ENCODE peak calls at places on chromosomes 4 and X, in four cellular contexts. One of them, this sample, is unnamed.

GRCh38 chrX:39689374-39690104 is 408.2 kb downstream of the BCOR start:
- DNase-seq in NCI-H345: no peak
- DNase-seq in dermis blood vessel endothelial cell: no peak
- DNase-seq in NCI-H1436: no peak
- DNase-seq in this sample: no peak

GRCh38 chr4:159593651-159594050 is 490.8 kb downstream of the RAPGEF2 start:
- DNase-seq in dermis blood vessel endothelial cell: no peak
- DNase-seq in NCI-H345: no peak
- DNase-seq in NCI-H1436: no peak
- DNase-seq in this sample: no peak

GRCh38 chr4:166165829-166166420 is 292.9 kb downstream of the TLL1 start:
- DNase-seq in NCI-H345: peak; percentile 66
- DNase-seq in NCI-H1436: peak; percentile 82
- DNase-seq in dermis blood vessel endothelial cell: peak; percentile 89
- DNase-seq in this sample: peak; percentile 58

GRCh38 chrX:133415276-133416105 is at the start of gene GPC4:
- DNase-seq in NCI-H345: peak; percentile 31
- DNase-seq in NCI-H1436: peak; percentile 24
- DNase-seq in dermis blood vessel endothelial cell: peak; percentile 0
- DNase-seq in this sample: no peak

GRCh38 chr4:7295917-7296660 is 103.8 kb downstream of the SORCS2 start:
- DNase-seq in dermis blood vessel endothelial cell: peak; percentile 42
- DNase-seq in NCI-H345: no peak
- DNase-seq in NCI-H1436: no peak
- DNase-seq in this sample: no peak

GRCh38 chrX:12370444-12371089 is 232.3 kb downstream of the FRMPD4 start:
- DNase-seq in NCI-H345: no peak
- DNase-seq in NCI-H1436: no peak
- DNase-seq in dermis blood vessel endothelial cell: peak; percentile 41
- DNase-seq in this sample: no peak

GRCh38 chrX:71195959-71196727 is 26.9 kb upstream of the GJB1 start:
- DNase-seq in dermis blood vessel endothelial cell: no peak
- DNase-seq in NCI-H1436: no peak
- DNase-seq in NCI-H345: no peak
- DNase-seq in this sample: no peak

GRCh38 chrX:31929366-31929765 is 857.5 kb upstream of the FTHL17 start:
- DNase-seq in NCI-H1436: no peak
- DNase-seq in NCI-H345: no peak
- DNase-seq in dermis blood vessel endothelial cell: no peak
- DNase-seq in this sample: no peak

GRCh38 chr4:152723236-152723635 is 43.4 kb upstream of the TMEM154 start:
- DNase-seq in NCI-H1436: no peak
- DNase-seq in dermis blood vessel endothelial cell: no peak
- DNase-seq in NCI-H345: no peak
- DNase-seq in this sample: no peak

GRCh38 chrX:12245650-12246645 is 107.7 kb downstream of the FRMPD4 start:
- DNase-seq in dermis blood vessel endothelial cell: no peak
- DNase-seq in NCI-H1436: no peak
- DNase-seq in NCI-H345: no peak
- DNase-seq in this sample: no peak

GRCh38 chr4:77385124-77385969 is 220.3 kb upstream of the CXCL13 start:
- DNase-seq in NCI-H345: peak; percentile 54
- DNase-seq in NCI-H1436: peak; percentile 50
- DNase-seq in dermis blood vessel endothelial cell: peak; percentile 81
- DNase-seq in this sample: no peak

GRCh38 chr4:41963105-41963504 is 18.5 kb upstream of the DCAF4L1 start:
- DNase-seq in dermis blood vessel endothelial cell: peak; percentile 46
- DNase-seq in NCI-H1436: no peak
- DNase-seq in NCI-H345: no peak
- DNase-seq in this sample: no peak

GRCh38 chr4:72302981-72303704 is 265.9 kb downstream of the ADAMTS3 start:
- DNase-seq in NCI-H1436: peak; percentile 13
- DNase-seq in NCI-H345: peak; percentile 39
- DNase-seq in dermis blood vessel endothelial cell: peak; percentile 61
- DNase-seq in this sample: no peak

GRCh38 chrX:2819345-2820130 is 9.2 kb upstream of the GYG2 start:
- DNase-seq in NCI-H345: no peak
- DNase-seq in NCI-H1436: no peak
- DNase-seq in dermis blood vessel endothelial cell: peak; percentile 60
- DNase-seq in this sample: no peak

GRCh38 chrX:87813566-87813965 is 296.0 kb downstream of the KLHL4 start:
- DNase-seq in dermis blood vessel endothelial cell: no peak
- DNase-seq in NCI-H1436: no peak
- DNase-seq in NCI-H345: no peak
- DNase-seq in this sample: no peak

GRCh38 chrX:19836337-19836736 is 51.1 kb downstream of the SH3KBP1 start:
- DNase-seq in NCI-H345: no peak
- DNase-seq in dermis blood vessel endothelial cell: no peak
- DNase-seq in NCI-H1436: no peak
- DNase-seq in this sample: no peak

This sample was measured in NCI-H2081 treated with DMSO at 0.1 percent for 48 hours.